ENCODE peak calls at places on chromosome 15, in nine cellular contexts. R is GM04504; P is kidney tubule cell; W is caudate nucleus; J is dermis blood vessel endothelial cell; U is coronary artery; O is effector memory CD4-positive, alpha-beta T cell; C is globus pallidus; M is GM23248. Y is an unnamed sample.

GRCh38 chr15:74146277-74146800 is 16.0 kb downstream of the ISLR2 start:
- DNase-seq in U (no peak), J (no peak), R (no peak), O (no peak), C (no peak), P (no peak), W (no peak), M (no peak), Y (no peak)

GRCh38 chr15:60539881-60540613 is 61.1 kb upstream of the ICE2 start:
- DNase-seq in U (no peak), M (no peak), O (no peak), J (peak), C (no peak), P (no peak), W (no peak), R (no peak), Y (no peak)

GRCh38 chr15:38796589-38796988 is 232.0 kb upstream of the RASGRP1 start:
- DNase-seq in U (no peak), J (no peak), O (no peak), R (no peak), C (no peak), P (no peak), M (no peak), W (no peak), Y (no peak)

GRCh38 chr15:98745650-98746374 is 97.5 kb downstream of the IGF1R start:
- DNase-seq in O (no peak), M (no peak), U (no peak), R (no peak), C (no peak), P (no peak), J (no peak), W (no peak), Y (peak)

GRCh38 chr15:74826372-74826819 is at the start of gene CPLX3:
- DNase-seq in P (no peak), M (peak), C (no peak), W (no peak), U (no peak), O (peak), R (no peak), J (peak), Y (no peak)

GRCh38 chr15:56052389-56053045 is 59.1 kb upstream of the NEDD4 start:
- DNase-seq in O (no peak), P (peak), U (no peak), M (peak), R (peak), C (peak), W (no peak), J (peak), Y (peak)

GRCh38 chr15:89332446-89332845 is 2.2 kb downstream of the POLG start:
- DNase-seq in C (no peak), W (no peak), J (peak), M (peak), P (peak), O (no peak), R (no peak), U (no peak), Y (peak)

GRCh38 chr15:93829115-93829849 is 402.1 kb upstream of the MCTP2 start:
- DNase-seq in J (no peak), U (no peak), M (peak), P (peak), O (no peak), C (no peak), R (peak), W (no peak), Y (no peak)

GRCh38 chr15:59312199-59312598 is 60.5 kb downstream of the MYO1E start:
- DNase-seq in C (no peak), O (no peak), W (no peak), M (no peak), U (no peak), J (peak), R (no peak), P (no peak), Y (no peak)

GRCh38 chr15:39720081-39720480 is 62.6 kb downstream of the FSIP1 start:
- DNase-seq in M (no peak), P (no peak), U (no peak), W (no peak), C (no peak), R (no peak), J (no peak), O (no peak), Y (no peak)

GRCh38 chr15:56442354-56442753 is 22.6 kb downstream of the MNS1 start:
- DNase-seq in R (no peak), C (no peak), O (no peak), J (no peak), M (no peak), W (no peak), U (no peak), P (no peak), Y (no peak)

GRCh38 chr15:77506311-77507150 is 85.8 kb downstream of the HMG20A start:
- DNase-seq in U (no peak), R (no peak), C (peak), O (no peak), M (no peak), P (peak), J (peak), W (no peak), Y (no peak)

GRCh38 chr15:81351651-81352050 is 22.4 kb downstream of the TMC3 start:
- DNase-seq in P (no peak), W (no peak), O (no peak), U (no peak), C (no peak), R (no peak), M (no peak), J (no peak), Y (no peak)

GRCh38 chr15:38768970-38769369 is 204.4 kb upstream of the RASGRP1 start:
- DNase-seq in M (peak), J (peak), P (no peak), C (no peak), R (no peak), O (no peak), W (no peak), U (no peak), Y (no peak)

GRCh38 chr15:98779463-98780071 is 131.2 kb downstream of the IGF1R start:
- DNase-seq in M (peak), O (peak), J (peak), C (peak), W (no peak), P (peak), R (peak), U (peak), Y (peak)

GRCh38 chr15:41561777-41562145 is 2.7 kb downstream of the TYRO3 start:
- DNase-seq in C (peak), R (no peak), U (no peak), M (peak), O (no peak), P (no peak), J (peak), W (peak), Y (no peak)

GRCh38 chr15:95304116-95304873 is 1026.2 kb upstream of the NR2F2 start:
- DNase-seq in C (no peak), J (peak), U (no peak), W (no peak), M (peak), R (no peak), P (no peak), O (no peak), Y (peak)

GRCh38 chr15:99606646-99607045 is 40.9 kb downstream of the MEF2A start:
- DNase-seq in P (no peak), W (no peak), R (no peak), M (no peak), C (no peak), O (no peak), U (no peak), J (no peak), Y (no peak)

GRCh38 chr15:98787936-98788757 is 139.8 kb downstream of the IGF1R start:
- DNase-seq in J (peak), U (no peak), P (peak), R (no peak), O (no peak), M (no peak), C (no peak), W (no peak), Y (no peak)

GRCh38 chr15:90596943-90597342 is 67.2 kb downstream of the CRTC3 start:
- DNase-seq in W (peak), J (no peak), R (no peak), U (no peak), C (peak), O (no peak), M (no peak), P (no peak), Y (no peak)

GRCh38 chr15:64583983-64584382 is 123.6 kb downstream of the ZNF609 start:
- DNase-seq in J (no peak), U (no peak), R (no peak), P (no peak), M (no peak), C (no peak), W (no peak), O (no peak), Y (no peak)